ENCODE peak calls at places on chromosomes 5 and 9, in six cellular contexts. I is astrocyte, X is cerebellar nuclear complex, T is NT2/D1, G is tibial artery, P is M059J. D is an unnamed sample.

GRCh38 chr9:38039090-38039906 is 29.7 kb downstream of the SHB start:
- DNase-seq in I (no peak), X (no peak), T (no peak), G (no peak), P (peak), D (peak)

GRCh38 chr5:36417668-36418067 is 116.0 kb upstream of the RANBP3L start:
- DNase-seq in I (no peak), X (no peak), T (peak), G (no peak), P (no peak), D (no peak)

GRCh38 chr9:2560175-2560574 is 61.4 kb upstream of the VLDLR start:
- DNase-seq in I (no peak), X (no peak), T (no peak), G (no peak), P (no peak), D (no peak)

GRCh38 chr5:61910771-61911170 is 395.2 kb upstream of the KIF2A start:
- DNase-seq in I (no peak), X (no peak), T (no peak), G (no peak), P (peak), D (peak)

GRCh38 chr9:102101723-102102122 is 363.3 kb upstream of the GRIN3A start:
- DNase-seq in I (no peak), X (no peak), T (no peak), G (no peak), P (no peak), D (no peak)

GRCh38 chr9:107480386-107480789 is 9.2 kb downstream of the KLF4 start:
- DNase-seq in I (peak), X (no peak), T (no peak), G (peak), P (peak), D (peak)

GRCh38 chr5:79962580-79963222 is 28.4 kb downstream of the MTX3 start:
- DNase-seq in I (peak), X (no peak), T (no peak), G (no peak), P (peak), D (peak)

GRCh38 chr5:153672347-153673090 is 182.0 kb downstream of the GRIA1 start:
- DNase-seq in I (peak), X (no peak), T (no peak), G (no peak), P (peak), D (peak)

GRCh38 chr5:178435321-178436238 is 154.6 kb downstream of the COL23A1 start:
- DNase-seq in I (no peak), X (no peak), T (no peak), G (no peak), P (no peak), D (no peak)

GRCh38 chr9:37972346-37972745 is 68.4 kb upstream of the SLC25A51 start:
- DNase-seq in I (no peak), X (no peak), T (no peak), G (no peak), P (peak), D (peak)

GRCh38 chr5:56402273-56403223 is 169.4 kb upstream of the ANKRD55 start:
- DNase-seq in I (peak), X (no peak), T (no peak), G (no peak), P (no peak), D (no peak)

GRCh38 chr9:129571298-129572051 is 49.4 kb downstream of the C9orf50 start:
- DNase-seq in I (no peak), X (no peak), T (no peak), G (no peak), P (peak), D (no peak)

D was measured in MCF 10A.